ENCODE peak calls at places on chromosome X, in nine cellular contexts. One of them, this sample, is unnamed.

GRCh38 chrX:22950278-22951266 is 49.2 kb upstream of the DDX53 start:
- DNase-seq in adrenal gland: peak; percentile 78
- DNase-seq in IMR-90: peak; percentile 89
- DNase-seq in GM06990: no peak
- DNase-seq in endothelial cell of umbilical vein: peak; percentile 58
- DNase-seq in tibial nerve: no peak
- DNase-seq in upper lobe of right lung: no peak
- DNase-seq in stomach: no peak
- DNase-seq in AG04450: peak; percentile 57
- DNase-seq in this sample: peak; percentile 33

GRCh38 chrX:139929876-139930275 is 3.0 kb downstream of the ATP11C start:
- DNase-seq in adrenal gland: no peak
- DNase-seq in IMR-90: no peak
- DNase-seq in GM06990: no peak
- DNase-seq in endothelial cell of umbilical vein: no peak
- DNase-seq in tibial nerve: no peak
- DNase-seq in upper lobe of right lung: no peak
- DNase-seq in stomach: no peak
- DNase-seq in AG04450: no peak
- DNase-seq in this sample: no peak

GRCh38 chrX:103687073-103687695 is 685 bp upstream of the MORF4L2 start:
- DNase-seq in adrenal gland: peak; percentile 87
- DNase-seq in IMR-90: peak; percentile 76
- DNase-seq in GM06990: peak; percentile 88
- DNase-seq in endothelial cell of umbilical vein: no peak
- DNase-seq in tibial nerve: peak; percentile 86
- DNase-seq in upper lobe of right lung: peak; percentile 94
- DNase-seq in stomach: peak; percentile 89
- DNase-seq in AG04450: peak; percentile 42
- DNase-seq in this sample: no peak

GRCh38 chrX:140440891-140441290 is 64.0 kb downstream of the SOX3 start:
- DNase-seq in adrenal gland: no peak
- DNase-seq in IMR-90: peak; percentile 5
- DNase-seq in GM06990: no peak
- DNase-seq in endothelial cell of umbilical vein: no peak
- DNase-seq in tibial nerve: no peak
- DNase-seq in upper lobe of right lung: no peak
- DNase-seq in stomach: no peak
- DNase-seq in AG04450: no peak
- DNase-seq in this sample: no peak

GRCh38 chrX:104135677-104136076 is 21.1 kb downstream of the SLC25A53 start:
- DNase-seq in adrenal gland: no peak
- DNase-seq in IMR-90: no peak
- DNase-seq in GM06990: no peak
- DNase-seq in endothelial cell of umbilical vein: no peak
- DNase-seq in tibial nerve: no peak
- DNase-seq in upper lobe of right lung: no peak
- DNase-seq in stomach: no peak
- DNase-seq in AG04450: no peak
- DNase-seq in this sample: no peak

GRCh38 chrX:117957128-117957527 is 159.5 kb downstream of the KLHL13 start:
- DNase-seq in adrenal gland: no peak
- DNase-seq in IMR-90: peak; percentile 25
- DNase-seq in GM06990: no peak
- DNase-seq in endothelial cell of umbilical vein: peak; percentile 21
- DNase-seq in tibial nerve: no peak
- DNase-seq in upper lobe of right lung: no peak
- DNase-seq in stomach: no peak
- DNase-seq in AG04450: no peak
- DNase-seq in this sample: no peak

GRCh38 chrX:75746891-75747639 is 38.0 kb downstream of the MAGEE2 start:
- DNase-seq in adrenal gland: peak; percentile 45
- DNase-seq in IMR-90: no peak
- DNase-seq in GM06990: peak; percentile 9
- DNase-seq in endothelial cell of umbilical vein: no peak
- DNase-seq in tibial nerve: no peak
- DNase-seq in upper lobe of right lung: peak; percentile 67
- DNase-seq in stomach: peak; percentile 42
- DNase-seq in AG04450: no peak
- DNase-seq in this sample: no peak

GRCh38 chrX:10326578-10326977 is 169.8 kb downstream of the CLCN4 start:
- DNase-seq in adrenal gland: peak; percentile 19
- DNase-seq in IMR-90: peak; percentile 43
- DNase-seq in GM06990: no peak
- DNase-seq in endothelial cell of umbilical vein: peak; percentile 1
- DNase-seq in tibial nerve: no peak
- DNase-seq in upper lobe of right lung: no peak
- DNase-seq in stomach: no peak
- DNase-seq in AG04450: no peak
- DNase-seq in this sample: no peak

GRCh38 chrX:155334486-155335316 is at the start of gene CLIC2:
- DNase-seq in adrenal gland: peak; percentile 25
- DNase-seq in IMR-90: peak; percentile 79
- DNase-seq in GM06990: peak; percentile 18
- DNase-seq in endothelial cell of umbilical vein: peak; percentile 65
- DNase-seq in tibial nerve: peak; percentile 12
- DNase-seq in upper lobe of right lung: no peak
- DNase-seq in stomach: peak; percentile 31
- DNase-seq in AG04450: peak; percentile 59
- DNase-seq in this sample: no peak

GRCh38 chrX:132758778-132759177 is 199.7 kb downstream of the HS6ST2 start:
- DNase-seq in adrenal gland: no peak
- DNase-seq in IMR-90: no peak
- DNase-seq in GM06990: no peak
- DNase-seq in endothelial cell of umbilical vein: no peak
- DNase-seq in tibial nerve: no peak
- DNase-seq in upper lobe of right lung: no peak
- DNase-seq in stomach: no peak
- DNase-seq in AG04450: no peak
- DNase-seq in this sample: no peak

GRCh38 chrX:12771445-12772069 is 19.7 kb upstream of the PRPS2 start:
- DNase-seq in adrenal gland: peak; percentile 25
- DNase-seq in IMR-90: peak; percentile 31
- DNase-seq in GM06990: peak; percentile 67
- DNase-seq in endothelial cell of umbilical vein: peak; percentile 33
- DNase-seq in tibial nerve: no peak
- DNase-seq in upper lobe of right lung: peak; percentile 76
- DNase-seq in stomach: peak; percentile 63
- DNase-seq in AG04450: no peak
- DNase-seq in this sample: no peak

GRCh38 chrX:19326567-19326966 is 17.2 kb upstream of the PDHA1 start:
- DNase-seq in adrenal gland: no peak
- DNase-seq in IMR-90: no peak
- DNase-seq in GM06990: no peak
- DNase-seq in endothelial cell of umbilical vein: no peak
- DNase-seq in tibial nerve: no peak
- DNase-seq in upper lobe of right lung: no peak
- DNase-seq in stomach: no peak
- DNase-seq in AG04450: no peak
- DNase-seq in this sample: no peak

GRCh38 chrX:106588801-106589200 is 23.0 kb upstream of the RADX start:
- DNase-seq in adrenal gland: no peak
- DNase-seq in IMR-90: no peak
- DNase-seq in GM06990: no peak
- DNase-seq in endothelial cell of umbilical vein: no peak
- DNase-seq in tibial nerve: no peak
- DNase-seq in upper lobe of right lung: no peak
- DNase-seq in stomach: no peak
- DNase-seq in AG04450: no peak
- DNase-seq in this sample: no peak

GRCh38 chrX:66638591-66639500 is at the start of gene EDA2R:
- DNase-seq in adrenal gland: peak; percentile 51
- DNase-seq in IMR-90: peak; percentile 87
- DNase-seq in GM06990: peak; percentile 31
- DNase-seq in endothelial cell of umbilical vein: peak; percentile 30
- DNase-seq in tibial nerve: no peak
- DNase-seq in upper lobe of right lung: no peak
- DNase-seq in stomach: no peak
- DNase-seq in AG04450: no peak
- DNase-seq in this sample: peak; percentile 45

DNA sequence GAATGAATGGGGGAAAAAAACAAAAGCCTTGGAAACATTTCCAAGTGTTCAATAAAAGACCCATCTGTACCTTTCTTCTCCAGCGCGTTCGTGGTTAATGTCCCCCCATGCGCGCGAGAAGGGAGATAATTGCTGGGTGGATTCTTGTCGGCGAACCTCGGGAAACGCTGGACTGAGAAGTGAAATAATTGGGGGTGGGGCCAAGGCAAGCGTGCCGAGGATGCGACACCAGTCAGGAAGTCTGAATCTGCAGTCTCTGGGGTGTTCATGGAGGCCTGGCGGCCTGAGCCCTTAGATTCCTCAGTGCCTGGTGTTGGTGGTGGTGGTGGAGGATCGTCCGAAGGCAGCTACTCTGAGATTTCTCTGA is 5.3 kb upstream of the ARX start:
- DNase-seq in adrenal gland: no peak
- DNase-seq in IMR-90: no peak
- DNase-seq in GM06990: no peak
- DNase-seq in endothelial cell of umbilical vein: no peak
- DNase-seq in tibial nerve: no peak
- DNase-seq in upper lobe of right lung: no peak
- DNase-seq in stomach: no peak
- DNase-seq in AG04450: no peak
- DNase-seq in this sample: no peak
- H3K27me3 ChIP-seq in adrenal gland: peaks cover 85% of the 10 kb centered on the region
- H3K27me3 ChIP-seq in IMR-90: peaks cover 80% of the 10 kb centered on the region
- H3K27me3 ChIP-seq in GM06990: no peaks in the 10 kb centered on the region
- H3K27me3 ChIP-seq in endothelial cell of umbilical vein: peaks cover 73% of the 10 kb centered on the region
- H3K27me3 ChIP-seq in tibial nerve: peaks cover 2% of the 10 kb centered on the region
- H3K27me3 ChIP-seq in upper lobe of right lung: peaks cover 72% of the 10 kb centered on the region
- H3K27me3 ChIP-seq in stomach: peaks cover 96% of the 10 kb centered on the region
- H3K27me3 ChIP-seq in AG04450: peaks cover 79% of the 10 kb centered on the region
- H3K27me3 ChIP-seq in this sample: peaks cover 34% of the 10 kb centered on the region

GRCh38 chrX:84187501-84188319 is at the start of gene RPS6KA6:
- DNase-seq in adrenal gland: peak; percentile 48
- DNase-seq in IMR-90: peak; percentile 22
- DNase-seq in GM06990: peak; percentile 53
- DNase-seq in endothelial cell of umbilical vein: peak; percentile 29
- DNase-seq in tibial nerve: no peak
- DNase-seq in upper lobe of right lung: peak; percentile 64
- DNase-seq in stomach: no peak
- DNase-seq in AG04450: no peak
- DNase-seq in this sample: no peak

GRCh38 chrX:84182521-84182920 is 5.5 kb downstream of the RPS6KA6 start:
- DNase-seq in adrenal gland: no peak
- DNase-seq in IMR-90: no peak
- DNase-seq in GM06990: no peak
- DNase-seq in endothelial cell of umbilical vein: no peak
- DNase-seq in tibial nerve: no peak
- DNase-seq in upper lobe of right lung: no peak
- DNase-seq in stomach: no peak
- DNase-seq in AG04450: no peak
- DNase-seq in this sample: no peak

GRCh38 chrX:84188320-84188834 is 378 bp upstream of the RPS6KA6 start:
- DNase-seq in adrenal gland: peak; percentile 62
- DNase-seq in IMR-90: peak; percentile 64
- DNase-seq in GM06990: peak; percentile 69
- DNase-seq in endothelial cell of umbilical vein: peak; percentile 53
- DNase-seq in tibial nerve: no peak
- DNase-seq in upper lobe of right lung: peak; percentile 76
- DNase-seq in stomach: peak; percentile 51
- DNase-seq in AG04450: peak; percentile 26
- DNase-seq in this sample: no peak

GRCh38 chrX:84189125-84189524 is 1.1 kb upstream of the RPS6KA6 start:
- DNase-seq in adrenal gland: no peak
- DNase-seq in IMR-90: no peak
- DNase-seq in GM06990: no peak
- DNase-seq in endothelial cell of umbilical vein: no peak
- DNase-seq in tibial nerve: no peak
- DNase-seq in upper lobe of right lung: no peak
- DNase-seq in stomach: no peak
- DNase-seq in AG04450: no peak
- DNase-seq in this sample: no peak

GRCh38 chrX:84186603-84187358 is 1.2 kb downstream of the RPS6KA6 start:
- DNase-seq in adrenal gland: no peak
- DNase-seq in IMR-90: peak; percentile 5
- DNase-seq in GM06990: no peak
- DNase-seq in endothelial cell of umbilical vein: peak; percentile 2
- DNase-seq in tibial nerve: no peak
- DNase-seq in upper lobe of right lung: no peak
- DNase-seq in stomach: no peak
- DNase-seq in AG04450: no peak
- DNase-seq in this sample: no peak
- H3K4me3 ChIP-seq in adrenal gland: peak overlapping the region; percentile 64
- H3K4me3 ChIP-seq in IMR-90: peak overlapping the region; percentile 68
- H3K4me3 ChIP-seq in GM06990: peak overlapping the region; percentile 36
- H3K4me3 ChIP-seq in endothelial cell of umbilical vein: peak overlapping the region; percentile 31
- H3K4me3 ChIP-seq in tibial nerve: peak overlapping the region; percentile 25
- H3K4me3 ChIP-seq in upper lobe of right lung: peak overlapping the region; percentile 53
- H3K4me3 ChIP-seq in stomach: peak overlapping the region; percentile 65
- H3K4me3 ChIP-seq in AG04450: peak overlapping the region; percentile 64
- H3K4me3 ChIP-seq in this sample: peak overlapping the region; percentile 67

GRCh38 chrX:54044877-54045328 is 630 bp upstream of the PHF8 start:
- DNase-seq in adrenal gland: no peak
- DNase-seq in IMR-90: no peak
- DNase-seq in GM06990: no peak
- DNase-seq in endothelial cell of umbilical vein: no peak
- DNase-seq in tibial nerve: no peak
- DNase-seq in upper lobe of right lung: no peak
- DNase-seq in stomach: no peak
- DNase-seq in AG04450: no peak
- DNase-seq in this sample: no peak

GRCh38 chrX:54043084-54043483 is 1.2 kb downstream of the PHF8 start:
- DNase-seq in adrenal gland: no peak
- DNase-seq in IMR-90: no peak
- DNase-seq in GM06990: no peak
- DNase-seq in endothelial cell of umbilical vein: no peak
- DNase-seq in tibial nerve: no peak
- DNase-seq in upper lobe of right lung: no peak
- DNase-seq in stomach: no peak
- DNase-seq in AG04450: no peak
- DNase-seq in this sample: no peak

GRCh38 chrX:54045563-54046228 is 1.4 kb upstream of the PHF8 start:
- DNase-seq in adrenal gland: no peak
- DNase-seq in IMR-90: no peak
- DNase-seq in GM06990: no peak
- DNase-seq in endothelial cell of umbilical vein: no peak
- DNase-seq in tibial nerve: no peak
- DNase-seq in upper lobe of right lung: no peak
- DNase-seq in stomach: no peak
- DNase-seq in AG04450: no peak
- DNase-seq in this sample: no peak

GRCh38 chrX:54043696-54044125 is 562 bp downstream of the PHF8 start:
- DNase-seq in adrenal gland: peak; percentile 34
- DNase-seq in IMR-90: peak; percentile 10
- DNase-seq in GM06990: no peak
- DNase-seq in endothelial cell of umbilical vein: no peak
- DNase-seq in tibial nerve: no peak
- DNase-seq in upper lobe of right lung: peak; percentile 77
- DNase-seq in stomach: peak; percentile 34
- DNase-seq in AG04450: no peak
- DNase-seq in this sample: no peak

GRCh38 chrX:54044126-54044876 is at the start of gene PHF8:
- DNase-seq in adrenal gland: peak; percentile 96
- DNase-seq in IMR-90: peak; percentile 92
- DNase-seq in GM06990: peak; percentile 97
- DNase-seq in endothelial cell of umbilical vein: peak; percentile 95
- DNase-seq in tibial nerve: peak; percentile 89
- DNase-seq in upper lobe of right lung: peak; percentile 97
- DNase-seq in stomach: peak; percentile 96
- DNase-seq in AG04450: peak; percentile 85
- DNase-seq in this sample: peak; percentile 70
- TF ChIP-seq CTCF in adrenal gland: no peak
- TF ChIP-seq CTCF in IMR-90: no peak
- TF ChIP-seq CTCF in GM06990: no peak
- TF ChIP-seq CTCF in endothelial cell of umbilical vein: no peak
- TF ChIP-seq CTCF in tibial nerve: no peak
- TF ChIP-seq CTCF in upper lobe of right lung: no peak
- TF ChIP-seq CTCF in stomach: no peak
- TF ChIP-seq CTCF in AG04450: no peak
- TF ChIP-seq CTCF in this sample: no peak

GRCh38 chrX:74529311-74529710 is 85.1 kb downstream of the RLIM start:
- DNase-seq in adrenal gland: no peak
- DNase-seq in IMR-90: no peak
- DNase-seq in GM06990: no peak
- DNase-seq in endothelial cell of umbilical vein: no peak
- DNase-seq in tibial nerve: no peak
- DNase-seq in upper lobe of right lung: no peak
- DNase-seq in stomach: no peak
- DNase-seq in AG04450: no peak
- DNase-seq in this sample: no peak
- H3K27me3 ChIP-seq in adrenal gland: no peaks in the 10 kb centered on the region
- H3K27me3 ChIP-seq in IMR-90: peaks cover 2% of the 10 kb centered on the region
- H3K27me3 ChIP-seq in GM06990: no peaks in the 10 kb centered on the region
- H3K27me3 ChIP-seq in endothelial cell of umbilical vein: no peaks in the 10 kb centered on the region
- H3K27me3 ChIP-seq in tibial nerve: no peaks in the 10 kb centered on the region
- H3K27me3 ChIP-seq in upper lobe of right lung: no peaks in the 10 kb centered on the region
- H3K27me3 ChIP-seq in stomach: no peaks in the 10 kb centered on the region
- H3K27me3 ChIP-seq in AG04450: no peaks in the 10 kb centered on the region
- H3K27me3 ChIP-seq in this sample: no peaks in the 10 kb centered on the region

This sample was measured in BJ.